ENCODE peak calls at places on chromosome 20, in six cellular contexts. L is H1, N is HCT116, U is HepG2, E is GM12878, B is SK-N-SH. Y is an unnamed sample.

GRCh38 chr20:18284805-18285533 is 3.4 kb upstream of the ZNF133 start:
- DNase-seq in L (no peak), E (no peak), N (no peak), U (no peak), B (no peak), Y (no peak)

GRCh38 chr20:44702776-44703175 is 12.4 kb upstream of the CCN5 start:
- DNase-seq in N (no peak), B (no peak), L (no peak), U (no peak), E (no peak), Y (no peak)

GRCh38 chr20:53413188-53413631 is 180.4 kb downstream of the ZNF217 start:
- DNase-seq in L (peak), E (peak), B (no peak), N (peak), U (peak), Y (peak)

GRCh38 chr20:6735913-6736845 is 31.3 kb upstream of the BMP2 start:
- DNase-seq in N (no peak), L (no peak), E (no peak), U (no peak), B (no peak), Y (no peak)

GRCh38 chr20:58439974-58440767 is 51.1 kb downstream of the VAPB start:
- DNase-seq in L (no peak), U (no peak), E (no peak), N (no peak), B (no peak), Y (no peak)

GRCh38 chr20:57211406-57211805 is 55.0 kb downstream of the BMP7 start:
- DNase-seq in N (no peak), L (no peak), U (no peak), B (no peak), E (no peak), Y (no peak)

GRCh38 chr20:23215596-23215995 is 129.5 kb upstream of the CD93 start:
- DNase-seq in U (no peak), L (no peak), B (no peak), N (no peak), E (no peak), Y (no peak)

GRCh38 chr20:9515761-9516657 is 1.6 kb downstream of the LAMP5 start:
- DNase-seq in L (peak), U (no peak), N (peak), B (peak), E (no peak), Y (peak)

GRCh38 chr20:38859070-38859690 is 53.7 kb downstream of the PPP1R16B start:
- DNase-seq in B (no peak), N (no peak), U (no peak), E (no peak), L (no peak), Y (no peak)

GRCh38 chr20:10877345-10877744 is 203.5 kb upstream of the JAG1 start:
- DNase-seq in L (no peak), U (no peak), E (no peak), N (no peak), B (no peak), Y (no peak)

GRCh38 chr20:22688485-22688884 is 104.1 kb upstream of the FOXA2 start:
- DNase-seq in L (no peak), E (no peak), U (no peak), N (no peak), B (no peak), Y (no peak)

GRCh38 chr20:36969478-36970186 is 18.1 kb upstream of the SAMHD1 start:
- DNase-seq in L (no peak), U (peak), E (no peak), N (no peak), B (no peak), Y (no peak)

GRCh38 chr20:57761413-57761734 is 51.6 kb upstream of the PMEPA1 start:
- DNase-seq in L (no peak), U (no peak), N (no peak), B (no peak), E (no peak), Y (no peak)

GRCh38 chr20:33319986-33320385 is 37.0 kb downstream of the BPIFB1 start:
- DNase-seq in E (no peak), L (no peak), U (no peak), B (no peak), N (no peak), Y (no peak)

GRCh38 chr20:51154708-51155690 is 132.1 kb upstream of the KCNG1 start:
- DNase-seq in N (no peak), L (no peak), B (no peak), E (no peak), U (no peak), Y (no peak)

GRCh38 chr20:24781061-24781980 is 167.7 kb upstream of the CST7 start:
- DNase-seq in L (peak), B (peak), E (no peak), U (peak), N (no peak), Y (no peak)
- TF ChIP-seq JUND in L (no peak), B (no peak), E (no peak), U (no peak), N (no peak), Y (no peak)

GRCh38 chr20:63448050-63448449 is 24.4 kb downstream of the KCNQ2 start:
- DNase-seq in L (no peak), B (no peak), U (no peak), N (no peak), E (no peak), Y (peak)

GRCh38 chr20:63447345-63447744 is 25.1 kb downstream of the KCNQ2 start:
- DNase-seq in B (no peak), U (no peak), N (no peak), L (no peak), E (no peak), Y (no peak)

GRCh38 chr20:63449796-63450730 is 22.4 kb downstream of the KCNQ2 start:
- DNase-seq in N (no peak), B (peak), E (no peak), L (no peak), U (no peak), Y (no peak)

GRCh38 chr20:63446174-63447024 is 26.1 kb downstream of the KCNQ2 start:
- DNase-seq in N (no peak), L (no peak), B (peak), E (no peak), U (no peak), Y (no peak)

DNA sequence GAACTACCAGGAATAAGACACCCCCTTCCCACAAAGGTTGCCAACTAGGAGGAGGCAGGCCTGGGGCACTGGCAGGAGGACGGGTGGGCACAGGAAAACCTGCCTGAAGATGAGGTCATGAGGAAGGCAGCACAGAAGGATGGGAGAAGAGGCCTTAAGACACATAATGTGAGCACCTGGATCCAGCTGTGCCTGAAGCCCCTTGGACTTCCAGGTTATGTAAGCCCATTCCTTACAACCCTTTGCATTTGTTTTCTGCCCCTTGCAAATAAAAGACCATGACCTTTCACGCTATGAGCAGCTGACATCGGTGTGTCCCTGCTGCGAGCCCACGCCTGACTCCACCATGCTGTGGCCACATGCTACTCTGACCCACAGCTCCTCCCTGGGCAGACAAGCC is 23.4 kb downstream of the KCNQ2 start:
- DNase-seq in U (no peak), L (no peak), E (no peak), N (no peak), B (no peak), Y (no peak)
- TF ChIP-seq JUND in U (no peak), L (no peak), E (no peak), N (no peak), B (no peak), Y (no peak)

DNA sequence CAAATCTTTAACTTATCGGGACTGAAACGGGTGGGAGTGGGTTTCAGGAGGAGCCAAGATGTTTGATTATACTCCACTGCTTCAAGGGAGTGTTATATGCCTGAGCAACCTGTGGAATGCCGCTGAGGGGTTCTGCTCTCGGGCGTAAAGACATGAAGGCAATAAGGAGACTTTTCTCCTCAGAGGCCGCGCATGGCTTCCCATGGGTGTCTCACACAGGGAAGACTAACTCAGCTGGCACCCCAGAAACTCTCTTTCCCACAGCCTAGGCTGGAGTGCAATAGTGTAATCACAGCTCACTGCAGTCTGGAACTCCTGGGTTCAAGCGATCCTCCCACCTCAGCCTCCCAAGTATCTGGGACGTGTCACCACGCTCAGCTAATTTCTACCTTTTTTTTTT is 5.1 kb upstream of the C20orf141 start:
- DNase-seq in U (no peak), N (no peak), E (no peak), B (no peak), L (no peak), Y (no peak)
- TF ChIP-seq JUND in U (no peak), N (no peak), E (no peak), B (no peak), L (no peak), Y (no peak)

GRCh38 chr20:20000223-20000968 is 16.8 kb upstream of the NAA20 start:
- DNase-seq in B (no peak), L (no peak), N (no peak), E (no peak), U (no peak), Y (no peak)

GRCh38 chr20:20003088-20003954 is 13.8 kb upstream of the NAA20 start:
- DNase-seq in B (no peak), U (no peak), L (no peak), E (no peak), N (no peak), Y (no peak)

GRCh38 chr20:20002101-20002998 is 14.8 kb upstream of the NAA20 start:
- DNase-seq in B (no peak), L (no peak), U (peak), E (no peak), N (no peak), Y (no peak)

GRCh38 chr20:20009784-20010253 is 7.3 kb upstream of the NAA20 start:
- DNase-seq in N (no peak), B (no peak), U (peak), L (no peak), E (no peak), Y (no peak)

DNA sequence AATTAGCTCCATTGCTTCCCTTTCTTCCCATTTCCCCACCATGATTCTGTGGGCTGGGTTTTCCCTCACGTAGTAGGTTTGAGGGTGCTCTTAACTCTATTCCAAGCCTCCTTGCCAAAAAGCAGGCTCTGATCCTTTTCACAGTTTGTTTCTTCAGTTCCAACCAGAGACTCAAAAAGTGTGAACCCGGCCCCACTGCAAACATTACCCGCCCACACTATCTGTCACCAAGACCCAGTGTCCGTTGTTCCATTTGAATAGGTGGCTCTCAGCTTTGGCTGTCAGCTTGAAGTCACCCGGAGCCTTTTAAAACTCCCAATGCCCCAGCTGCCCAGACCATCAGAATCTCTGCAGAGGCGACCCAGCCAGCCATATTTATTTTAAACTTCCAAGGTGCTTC is 11.8 kb upstream of the NAA20 start:
- DNase-seq in E (no peak), U (peak), N (no peak), L (no peak), B (no peak), Y (no peak)
- TF ChIP-seq JUND in E (no peak), U (no peak), N (no peak), L (no peak), B (no peak), Y (no peak)

GRCh38 chr20:24241466-24241865 is 228.0 kb upstream of the SYNDIG1 start:
- DNase-seq in N (no peak), E (no peak), U (no peak), L (no peak), B (no peak), Y (no peak)

GRCh38 chr20:24236963-24237362 is 232.5 kb upstream of the SYNDIG1 start:
- DNase-seq in B (no peak), L (no peak), U (no peak), E (no peak), N (no peak), Y (no peak)

GRCh38 chr20:24245093-24245492 is 224.3 kb upstream of the SYNDIG1 start:
- DNase-seq in N (no peak), U (no peak), L (no peak), B (no peak), E (no peak), Y (no peak)

GRCh38 chr20:24242763-24243162 is 226.7 kb upstream of the SYNDIG1 start:
- DNase-seq in B (no peak), U (no peak), E (no peak), N (no peak), L (no peak), Y (no peak)
- TF ChIP-seq JUND in B (no peak), U (no peak), E (no peak), N (no peak), L (no peak), Y (no peak)

GRCh38 chr20:16007978-16008377 is 565.3 kb downstream of the KIF16B start:
- DNase-seq in E (no peak), N (no peak), L (no peak), U (no peak), B (no peak), Y (no peak)
- TF ChIP-seq JUND in E (no peak), N (no peak), L (no peak), U (no peak), B (no peak), Y (no peak)

GRCh38 chr20:35088231-35088794 is 4.3 kb downstream of the TRPC4AP start:
- DNase-seq in U (no peak), B (no peak), E (no peak), N (no peak), L (no peak), Y (no peak)

GRCh38 chr20:35093245-35093884 is 758 bp upstream of the TRPC4AP start:
- DNase-seq in N (no peak), L (no peak), B (no peak), E (no peak), U (no peak), Y (no peak)

GRCh38 chr20:35087355-35087754 is 5.3 kb downstream of the TRPC4AP start:
- DNase-seq in E (no peak), L (no peak), N (no peak), B (no peak), U (no peak), Y (no peak)

GRCh38 chr20:35092524-35093244 is at the start of gene TRPC4AP:
- DNase-seq in L (peak), N (peak), B (peak), U (peak), E (peak), Y (peak)

GRCh38 chr20:35091808-35092523 is 641 bp downstream of the TRPC4AP start:
- DNase-seq in E (no peak), N (no peak), U (peak), L (no peak), B (peak), Y (peak)
- TF ChIP-seq JUND in E (no peak), N (no peak), U (no peak), L (no peak), B (no peak), Y (no peak)

GRCh38 chr20:20683481-20683880 is 29.0 kb downstream of the RALGAPA2 start:
- DNase-seq in E (no peak), U (no peak), L (no peak), B (no peak), N (no peak), Y (no peak)

GRCh38 chr20:20683020-20683419 is 29.4 kb downstream of the RALGAPA2 start:
- DNase-seq in L (no peak), N (no peak), E (no peak), U (no peak), B (no peak), Y (no peak)

GRCh38 chr20:20679306-20679705 is 33.1 kb downstream of the RALGAPA2 start:
- DNase-seq in L (no peak), B (no peak), N (no peak), E (no peak), U (no peak), Y (no peak)

GRCh38 chr20:20683922-20684321 is 28.5 kb downstream of the RALGAPA2 start:
- DNase-seq in U (no peak), E (no peak), L (no peak), N (no peak), B (no peak), Y (no peak)

DNA sequence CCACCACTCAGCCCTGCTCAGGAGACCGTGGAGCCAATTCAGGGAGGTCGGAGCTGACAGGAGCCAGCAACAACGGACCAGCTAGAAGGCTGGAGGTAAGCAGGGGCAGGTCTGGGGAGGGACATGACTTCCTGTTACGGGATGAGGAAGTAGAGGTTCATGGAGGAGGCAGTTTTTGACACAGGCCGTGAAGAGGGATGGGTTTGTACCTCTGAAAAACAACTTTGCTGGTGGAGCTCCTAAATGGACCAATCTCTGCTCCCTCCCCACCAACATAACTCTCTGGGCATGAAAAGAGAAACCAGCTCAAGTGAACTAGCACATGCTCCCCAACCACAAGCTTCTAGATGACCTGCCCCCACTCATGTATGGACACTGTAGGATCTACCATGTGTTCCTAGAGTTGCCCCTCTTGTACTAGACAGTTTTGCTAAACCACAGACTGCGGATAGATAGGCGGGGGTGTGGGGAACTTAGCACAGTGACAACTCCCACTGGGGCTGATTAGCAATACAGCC is 31.4 kb downstream of the RALGAPA2 start:
- DNase-seq in L (no peak), E (no peak), U (no peak), N (no peak), B (no peak), Y (no peak)
- TF ChIP-seq JUND in L (no peak), E (no peak), U (no peak), N (no peak), B (no peak), Y (no peak)

GRCh38 chr20:32179515-32179914 is 28.0 kb downstream of the PLAGL2 start:
- DNase-seq in N (no peak), U (no peak), E (no peak), L (no peak), B (no peak), Y (no peak)
- TF ChIP-seq JUND in N (no peak), U (no peak), E (no peak), L (no peak), B (no peak), Y (no peak)

GRCh38 chr20:31569163-31570020 is 35.7 kb upstream of the ID1 start:
- DNase-seq in U (peak), N (no peak), E (no peak), L (peak), B (peak), Y (no peak)

GRCh38 chr20:31570735-31571617 is 34.1 kb upstream of the ID1 start:
- DNase-seq in N (no peak), B (peak), E (no peak), L (no peak), U (peak), Y (no peak)

GRCh38 chr20:31568773-31569162 is 36.3 kb upstream of the ID1 start:
- DNase-seq in B (peak), L (peak), U (no peak), E (no peak), N (no peak), Y (no peak)

GRCh38 chr20:31568041-31568731 is 36.9 kb upstream of the ID1 start:
- DNase-seq in E (no peak), U (no peak), L (no peak), B (no peak), N (no peak), Y (no peak)

DNA sequence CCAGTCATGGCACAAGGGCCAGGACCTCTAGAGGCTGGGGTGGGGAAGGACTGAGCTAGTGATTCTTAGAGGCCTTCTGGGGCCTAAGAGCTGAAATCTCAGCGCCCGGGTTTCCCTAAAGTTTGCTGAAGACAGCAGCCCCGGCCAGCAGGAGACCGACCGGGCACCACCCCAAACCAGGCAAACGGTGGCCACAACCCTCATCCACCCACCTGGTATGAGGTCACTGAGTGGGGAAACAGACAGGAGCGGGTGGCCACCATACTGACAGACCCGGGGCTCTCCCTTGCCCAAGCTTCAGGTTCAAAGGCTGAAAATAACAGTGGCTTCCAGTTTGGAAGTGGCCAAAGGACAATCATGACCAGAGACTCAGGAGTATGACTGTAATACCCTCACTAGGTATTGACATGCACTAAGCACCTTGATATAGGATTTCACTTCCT is 35.0 kb upstream of the ID1 start:
- DNase-seq in L (no peak), B (no peak), E (no peak), U (peak), N (no peak), Y (no peak)
- TF ChIP-seq JUND in L (no peak), B (no peak), E (no peak), U (no peak), N (no peak), Y (no peak)